ENCODE peak calls at places on chromosome 21, in eight cellular contexts. One of them, this sample, is unnamed.

GRCh38 chr21:42644223-42645208 is 8.9 kb upstream of the PDE9A start:
- DNase-seq in progenitor cell of endocrine pancreas: no peak
- DNase-seq in midbrain: no peak
- DNase-seq in RPMI7951: peak; percentile 8
- DNase-seq in Peyer's patch: no peak
- DNase-seq in nucleus accumbens: no peak
- DNase-seq in NT2/D1: no peak
- DNase-seq in neural crest cell: no peak
- DNase-seq in this sample: no peak

GRCh38 chr21:27700974-27701614 is 734.2 kb upstream of the ADAMTS5 start:
- DNase-seq in midbrain: peak; percentile 87
- DNase-seq in RPMI7951: peak; percentile 73
- DNase-seq in neural crest cell: peak; percentile 84
- DNase-seq in progenitor cell of endocrine pancreas: peak; percentile 69
- DNase-seq in Peyer's patch: peak; percentile 88
- DNase-seq in nucleus accumbens: peak; percentile 85
- DNase-seq in NT2/D1: peak; percentile 77
- DNase-seq in this sample: peak; percentile 89

GRCh38 chr21:46028547-46029200 is 47.1 kb downstream of the COL6A1 start:
- DNase-seq in nucleus accumbens: no peak
- DNase-seq in Peyer's patch: no peak
- DNase-seq in progenitor cell of endocrine pancreas: no peak
- DNase-seq in NT2/D1: no peak
- DNase-seq in RPMI7951: no peak
- DNase-seq in neural crest cell: no peak
- DNase-seq in midbrain: no peak
- DNase-seq in this sample: no peak

GRCh38 chr21:39014751-39015150 is 168.5 kb downstream of the PSMG1 start:
- DNase-seq in midbrain: no peak
- DNase-seq in nucleus accumbens: no peak
- DNase-seq in NT2/D1: no peak
- DNase-seq in RPMI7951: peak; percentile 94
- DNase-seq in neural crest cell: no peak
- DNase-seq in progenitor cell of endocrine pancreas: no peak
- DNase-seq in Peyer's patch: no peak
- DNase-seq in this sample: no peak

GRCh38 chr21:31554511-31555022 is 104.9 kb upstream of the SOD1 start:
- DNase-seq in neural crest cell: peak; percentile 22
- DNase-seq in progenitor cell of endocrine pancreas: no peak
- DNase-seq in Peyer's patch: no peak
- DNase-seq in NT2/D1: peak; percentile 72
- DNase-seq in midbrain: no peak
- DNase-seq in nucleus accumbens: peak; percentile 22
- DNase-seq in RPMI7951: peak; percentile 68
- DNase-seq in this sample: no peak

GRCh38 chr21:32241434-32241785 is 37.4 kb downstream of the MIS18A start:
- DNase-seq in progenitor cell of endocrine pancreas: no peak
- DNase-seq in NT2/D1: no peak
- DNase-seq in neural crest cell: no peak
- DNase-seq in midbrain: no peak
- DNase-seq in nucleus accumbens: no peak
- DNase-seq in Peyer's patch: no peak
- DNase-seq in RPMI7951: no peak
- DNase-seq in this sample: no peak

GRCh38 chr21:26795398-26795790 is 49.8 kb downstream of the ADAMTS1 start:
- DNase-seq in RPMI7951: no peak
- DNase-seq in midbrain: no peak
- DNase-seq in nucleus accumbens: no peak
- DNase-seq in neural crest cell: no peak
- DNase-seq in progenitor cell of endocrine pancreas: no peak
- DNase-seq in Peyer's patch: no peak
- DNase-seq in NT2/D1: no peak
- DNase-seq in this sample: no peak

GRCh38 chr21:31180256-31181088 is 142.2 kb upstream of the KRTAP19-8 start:
- DNase-seq in NT2/D1: no peak
- DNase-seq in progenitor cell of endocrine pancreas: no peak
- DNase-seq in RPMI7951: peak; percentile 50
- DNase-seq in neural crest cell: peak; percentile 14
- DNase-seq in midbrain: peak; percentile 67
- DNase-seq in nucleus accumbens: no peak
- DNase-seq in Peyer's patch: no peak
- DNase-seq in this sample: no peak

GRCh38 chr21:43865471-43866181 is 603 bp downstream of the AGPAT3 start:
- DNase-seq in nucleus accumbens: no peak
- DNase-seq in midbrain: peak; percentile 22
- DNase-seq in RPMI7951: peak; percentile 30
- DNase-seq in NT2/D1: no peak
- DNase-seq in progenitor cell of endocrine pancreas: no peak
- DNase-seq in Peyer's patch: peak; percentile 79
- DNase-seq in neural crest cell: no peak
- DNase-seq in this sample: peak; percentile 75

GRCh38 chr21:40143822-40144525 is 276.7 kb downstream of the PCP4 start:
- DNase-seq in progenitor cell of endocrine pancreas: peak; percentile 49
- DNase-seq in RPMI7951: peak; percentile 32
- DNase-seq in NT2/D1: peak; percentile 57
- DNase-seq in Peyer's patch: peak; percentile 83
- DNase-seq in neural crest cell: peak; percentile 80
- DNase-seq in nucleus accumbens: peak; percentile 72
- DNase-seq in midbrain: peak; percentile 77
- DNase-seq in this sample: peak; percentile 46

GRCh38 chr21:28793043-28793442 is 199.6 kb downstream of the LTN1 start:
- DNase-seq in nucleus accumbens: no peak
- DNase-seq in RPMI7951: no peak
- DNase-seq in NT2/D1: peak; percentile 11
- DNase-seq in Peyer's patch: no peak
- DNase-seq in midbrain: peak; percentile 37
- DNase-seq in neural crest cell: no peak
- DNase-seq in progenitor cell of endocrine pancreas: no peak
- DNase-seq in this sample: no peak

GRCh38 chr21:46120301-46121285 is 22.7 kb downstream of the COL6A2 start:
- DNase-seq in midbrain: no peak
- DNase-seq in NT2/D1: no peak
- DNase-seq in nucleus accumbens: no peak
- DNase-seq in RPMI7951: no peak
- DNase-seq in progenitor cell of endocrine pancreas: peak; percentile 6
- DNase-seq in Peyer's patch: no peak
- DNase-seq in neural crest cell: no peak
- DNase-seq in this sample: peak; percentile 2

GRCh38 chr21:34900376-34900775 is 148.7 kb downstream of the RUNX1 start:
- DNase-seq in RPMI7951: no peak
- DNase-seq in nucleus accumbens: no peak
- DNase-seq in progenitor cell of endocrine pancreas: no peak
- DNase-seq in NT2/D1: no peak
- DNase-seq in Peyer's patch: no peak
- DNase-seq in neural crest cell: no peak
- DNase-seq in midbrain: no peak
- DNase-seq in this sample: no peak

GRCh38 chr21:32698286-32698685 is 29.5 kb downstream of the SYNJ1 start:
- DNase-seq in neural crest cell: no peak
- DNase-seq in nucleus accumbens: no peak
- DNase-seq in midbrain: no peak
- DNase-seq in Peyer's patch: no peak
- DNase-seq in progenitor cell of endocrine pancreas: no peak
- DNase-seq in NT2/D1: no peak
- DNase-seq in RPMI7951: no peak
- DNase-seq in this sample: no peak